ENCODE peak calls at places on chromosomes 12 and 14, in ten cellular contexts. D is suprapubic skin, N is HCT116, W is A549, K is uterus, C is testis, F is ovary, L is stomach, A is prostate gland, G is IMR-90. Y is an unnamed sample.

GRCh38 chr12:11785722-11786121 is 136.2 kb downstream of the ETV6 start:
- DNase-seq in D (no peak), N (no peak), W (no peak), K (no peak), C (no peak), F (no peak), L (no peak), A (peak), G (peak), Y (no peak)

GRCh38 chr12:1660304-1661187 is 30.3 kb upstream of the ADIPOR2 start:
- DNase-seq in D (peak), N (no peak), W (peak), K (peak), C (peak), F (peak), L (peak), A (peak), G (no peak), Y (no peak)

GRCh38 chr12:96397756-96398421 is 2.4 kb downstream of the CDK17 start:
- DNase-seq in D (no peak), N (no peak), W (no peak), K (no peak), C (no peak), F (no peak), L (no peak), A (no peak), G (peak), Y (no peak)

GRCh38 chr12:123150804-123151678 is at the start of gene PITPNM2:
- DNase-seq in D (peak), N (no peak), W (peak), K (peak), C (peak), F (peak), L (peak), A (peak), G (peak), Y (peak)

GRCh38 chr12:81699572-81699971 is 59.6 kb downstream of the PPFIA2 start:
- DNase-seq in D (no peak), N (no peak), W (no peak), K (no peak), C (no peak), F (no peak), L (no peak), A (no peak), G (no peak), Y (no peak)

GRCh38 chr12:89980236-89980635 is 271.6 kb upstream of the ATP2B1 start:
- DNase-seq in D (no peak), N (no peak), W (peak), K (no peak), C (no peak), F (no peak), L (no peak), A (no peak), G (peak), Y (no peak)

GRCh38 chr12:7642876-7643309 is 22.8 kb downstream of the APOBEC1 start:
- DNase-seq in D (no peak), N (peak), W (peak), K (no peak), C (no peak), F (no peak), L (no peak), A (no peak), G (no peak), Y (no peak)

GRCh38 chr12:27245039-27245438 is 953 bp downstream of the STK38L start:
- DNase-seq in D (no peak), N (no peak), W (no peak), K (no peak), C (no peak), F (no peak), L (no peak), A (no peak), G (no peak), Y (no peak)

GRCh38 chr14:105532111-105532623 is 5.8 kb downstream of the TMEM121 start:
- DNase-seq in D (peak), N (no peak), W (no peak), K (no peak), C (no peak), F (no peak), L (no peak), A (no peak), G (no peak), Y (no peak)

GRCh38 chr14:93733231-93733630 is 55.1 kb downstream of the PRIMA1 start:
- DNase-seq in D (no peak), N (no peak), W (peak), K (no peak), C (no peak), F (no peak), L (peak), A (no peak), G (no peak), Y (no peak)

GRCh38 chr14:104228716-104229620 is 90.6 kb downstream of the KIF26A start:
- DNase-seq in D (peak), N (no peak), W (no peak), K (no peak), C (no peak), F (no peak), L (no peak), A (no peak), G (no peak), Y (no peak)

GRCh38 chr12:125314051-125314882 is 249.0 kb downstream of the AACS start:
- DNase-seq in D (no peak), N (no peak), W (no peak), K (no peak), C (no peak), F (no peak), L (no peak), A (no peak), G (no peak), Y (no peak)

GRCh38 chr12:25249951-25250738 is 584 bp downstream of the KRAS start:
- DNase-seq in D (peak), N (no peak), W (peak), K (peak), C (peak), F (peak), L (peak), A (peak), G (peak), Y (peak)

GRCh38 chr12:124130717-124131670 is 158.0 kb downstream of the ZNF664 start:
- DNase-seq in D (no peak), N (no peak), W (peak), K (no peak), C (no peak), F (no peak), L (peak), A (no peak), G (no peak), Y (no peak)

GRCh38 chr12:130339946-130340345 is 2.3 kb downstream of the PIWIL1 start:
- DNase-seq in D (no peak), N (no peak), W (peak), K (no peak), C (no peak), F (no peak), L (no peak), A (no peak), G (no peak), Y (no peak)

GRCh38 chr12:43676183-43676813 is 82.3 kb downstream of the PUS7L start:
- DNase-seq in D (no peak), N (peak), W (peak), K (no peak), C (peak), F (no peak), L (no peak), A (no peak), G (peak), Y (no peak)

GRCh38 chr14:64990291-64990690 is 3.6 kb downstream of the FNTB start:
- DNase-seq in D (no peak), N (no peak), W (no peak), K (no peak), C (no peak), F (no peak), L (no peak), A (no peak), G (no peak), Y (no peak)

GRCh38 chr12:132043216-132043615 is 93.5 kb downstream of the EP400 start:
- DNase-seq in D (no peak), N (no peak), W (no peak), K (no peak), C (no peak), F (no peak), L (no peak), A (no peak), G (no peak), Y (no peak)

GRCh38 chr12:106045251-106045674 is 93.5 kb downstream of the NUAK1 start:
- DNase-seq in D (no peak), N (no peak), W (no peak), K (no peak), C (no peak), F (no peak), L (no peak), A (no peak), G (no peak), Y (no peak)

GRCh38 chr14:50946234-50946935 is 2.1 kb upstream of the PYGL start:
- DNase-seq in D (no peak), N (no peak), W (no peak), K (no peak), C (no peak), F (no peak), L (no peak), A (no peak), G (no peak), Y (no peak)

GRCh38 chr12:53816360-53817020 is 64.7 kb upstream of the CISTR start:
- DNase-seq in D (no peak), N (no peak), W (no peak), K (no peak), C (no peak), F (no peak), L (no peak), A (no peak), G (no peak), Y (no peak)

GRCh38 chr14:60025586-60025985 is 66.1 kb upstream of the PCNX4 start:
- DNase-seq in D (no peak), N (no peak), W (no peak), K (no peak), C (no peak), F (no peak), L (no peak), A (no peak), G (no peak), Y (no peak)

GRCh38 chr14:62778847-62779246 is 266.4 kb downstream of the KCNH5 start:
- DNase-seq in D (no peak), N (no peak), W (no peak), K (no peak), C (no peak), F (no peak), L (no peak), A (no peak), G (peak), Y (no peak)

GRCh38 chr14:20482382-20482781 is 13.2 kb downstream of the PNP start:
- DNase-seq in D (no peak), N (no peak), W (no peak), K (no peak), C (no peak), F (no peak), L (no peak), A (no peak), G (no peak), Y (no peak)

GRCh38 chr12:78562358-78563205 is 302.0 kb upstream of the SYT1 start:
- DNase-seq in D (no peak), N (peak), W (peak), K (no peak), C (no peak), F (no peak), L (no peak), A (no peak), G (peak), Y (no peak)

GRCh38 chr12:49187184-49187583 is 1.7 kb downstream of the TUBA1A start:
- DNase-seq in D (peak), N (no peak), W (peak), K (peak), C (peak), F (peak), L (no peak), A (no peak), G (peak), Y (no peak)

GRCh38 chr12:26369588-26369987 is 174.2 kb downstream of the SSPN start:
- DNase-seq in D (no peak), N (no peak), W (peak), K (no peak), C (no peak), F (peak), L (no peak), A (no peak), G (peak), Y (peak)

GRCh38 chr12:34402228-34402898 is 380.1 kb downstream of the ALG10 start:
- DNase-seq in D (peak), N (no peak), W (no peak), K (peak), C (peak), F (peak), L (peak), A (peak), G (no peak), Y (no peak)

GRCh38 chr14:53409974-53410373 is 256.9 kb upstream of the DDHD1 start:
- DNase-seq in D (no peak), N (no peak), W (no peak), K (no peak), C (no peak), F (no peak), L (no peak), A (no peak), G (peak), Y (peak)

GRCh38 chr12:132390287-132391076 is 61.1 kb upstream of the GALNT9 start:
- DNase-seq in D (no peak), N (no peak), W (no peak), K (no peak), C (no peak), F (no peak), L (no peak), A (no peak), G (no peak), Y (no peak)

GRCh38 chr14:104040539-104040938 is 45.0 kb upstream of the ASPG start:
- DNase-seq in D (no peak), N (no peak), W (no peak), K (no peak), C (no peak), F (no peak), L (no peak), A (no peak), G (no peak), Y (no peak)

GRCh38 chr14:67785270-67786109 is 30.9 kb downstream of the ZFYVE26 start:
- DNase-seq in D (no peak), N (no peak), W (no peak), K (no peak), C (no peak), F (no peak), L (no peak), A (no peak), G (no peak), Y (no peak)

GRCh38 chr14:64387232-64387737 is 868 bp upstream of the MTHFD1 start:
- DNase-seq in D (no peak), N (no peak), W (peak), K (no peak), C (peak), F (no peak), L (no peak), A (peak), G (peak), Y (no peak)

GRCh38 chr14:72928872-72929271 is 2.6 kb downstream of the DCAF4 start:
- DNase-seq in D (no peak), N (no peak), W (no peak), K (no peak), C (peak), F (no peak), L (no peak), A (no peak), G (no peak), Y (no peak)

GRCh38 chr14:72924332-72924731 is 1.9 kb upstream of the DCAF4 start:
- DNase-seq in D (no peak), N (no peak), W (peak), K (no peak), C (no peak), F (no peak), L (peak), A (no peak), G (no peak), Y (no peak)

GRCh38 chr14:72925815-72926291 is 411 bp upstream of the DCAF4 start:
- DNase-seq in D (no peak), N (no peak), W (no peak), K (no peak), C (no peak), F (no peak), L (no peak), A (no peak), G (no peak), Y (no peak)

GRCh38 chr14:72925171-72925759 is 999 bp upstream of the DCAF4 start:
- DNase-seq in D (no peak), N (no peak), W (no peak), K (no peak), C (peak), F (peak), L (no peak), A (no peak), G (no peak), Y (no peak)

DNA sequence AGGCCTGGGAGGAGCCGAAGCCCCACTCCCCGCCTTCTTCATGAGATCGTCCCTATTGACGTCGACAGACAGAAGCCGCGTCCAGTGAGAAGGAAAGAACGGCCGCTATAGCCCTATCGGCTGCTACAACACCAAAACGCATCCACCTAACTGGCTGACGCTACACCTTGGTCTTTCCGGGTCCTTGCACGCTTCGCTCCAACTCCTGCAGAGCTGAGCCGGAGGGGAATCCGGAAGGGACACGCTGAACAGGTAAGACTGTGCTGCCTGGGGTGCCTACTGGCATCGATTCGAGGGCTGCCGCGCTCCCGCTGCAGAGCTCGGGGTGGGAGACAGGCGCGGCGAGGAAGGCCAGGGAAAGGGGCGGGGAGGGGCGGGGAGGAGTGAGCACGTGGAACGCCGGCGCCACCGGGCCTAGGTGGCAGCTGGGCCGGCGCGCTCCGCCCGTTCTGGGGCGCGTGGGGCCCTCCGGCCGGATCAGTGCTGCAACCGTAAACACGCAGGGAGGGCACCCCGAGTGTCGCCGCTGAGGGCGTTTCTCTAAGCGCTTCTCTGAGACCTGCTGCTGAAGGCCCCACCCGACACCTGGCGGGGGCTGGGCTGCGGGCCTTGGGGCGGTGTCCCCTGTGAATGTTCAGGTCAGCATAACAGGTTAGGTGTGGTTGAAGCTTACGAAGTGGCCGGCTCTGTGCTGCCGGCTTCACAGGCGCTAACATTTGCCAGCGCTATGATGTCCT is at the start of gene DCAF4:
- DNase-seq in D (peak), N (peak), W (peak), K (peak), C (peak), F (peak), L (peak), A (peak), G (peak), Y (peak)
- TF ChIP-seq POLR2A in D (no peak), N (peak), W (peak), K (no peak), C (no peak), F (no peak), L (no peak), A (no peak), G (no peak), Y (peak)

GRCh38 chr14:75658957-75659356 is 1.7 kb downstream of the ERG28 start:
- DNase-seq in D (no peak), N (no peak), W (no peak), K (no peak), C (no peak), F (no peak), L (no peak), A (no peak), G (no peak), Y (no peak)
- TF ChIP-seq POLR2A in D (no peak), N (no peak), W (no peak), K (no peak), C (no peak), F (no peak), L (no peak), A (no peak), G (no peak), Y (no peak)

DNA sequence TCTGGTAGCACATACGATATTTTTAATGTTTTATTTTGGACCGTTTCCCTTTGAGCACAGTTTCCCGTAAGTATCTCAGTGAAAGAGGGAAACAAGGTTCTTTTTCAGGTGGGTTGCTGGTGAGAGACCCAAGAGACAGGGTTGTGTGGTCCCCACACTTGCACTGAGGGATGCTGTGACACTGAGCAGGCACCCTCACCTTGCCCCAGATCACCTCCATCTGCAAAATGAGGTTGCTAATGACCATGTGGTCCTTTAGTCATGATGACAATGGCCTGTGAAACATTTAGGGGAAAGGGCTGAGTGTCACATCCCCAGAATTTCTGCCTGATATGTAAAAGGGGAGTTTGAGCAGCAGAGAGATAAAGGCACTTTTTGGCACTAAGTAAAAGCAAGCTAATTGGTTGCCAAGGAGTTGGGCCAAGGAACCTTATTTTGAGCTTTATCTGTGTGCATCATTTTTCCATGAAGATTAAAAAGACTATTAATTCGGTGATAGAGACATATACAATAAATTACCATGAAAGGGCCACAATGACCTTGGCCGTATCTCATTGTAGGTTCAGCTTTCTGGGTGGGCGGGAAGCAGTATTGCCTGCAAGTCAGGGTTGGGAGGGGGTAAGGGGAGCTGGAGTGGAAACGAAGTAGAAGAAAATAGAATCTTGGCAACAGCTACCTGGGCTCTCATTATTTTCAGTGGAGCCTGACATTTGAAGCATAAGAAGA is 4.5 kb downstream of the CCND2 start:
- DNase-seq in D (no peak), N (no peak), W (no peak), K (no peak), C (no peak), F (peak), L (no peak), A (no peak), G (no peak), Y (no peak)
- TF ChIP-seq POLR2A in D (no peak), N (no peak), W (no peak), K (no peak), C (no peak), F (no peak), L (no peak), A (no peak), G (no peak), Y (no peak)

GRCh38 chr14:39102265-39102968 is 618 bp downstream of the SEC23A start:
- DNase-seq in D (no peak), N (no peak), W (peak), K (no peak), C (no peak), F (no peak), L (peak), A (peak), G (peak), Y (no peak)
- TF ChIP-seq POLR2A in D (no peak), N (no peak), W (no peak), K (no peak), C (no peak), F (no peak), L (no peak), A (no peak), G (no peak), Y (no peak)

DNA sequence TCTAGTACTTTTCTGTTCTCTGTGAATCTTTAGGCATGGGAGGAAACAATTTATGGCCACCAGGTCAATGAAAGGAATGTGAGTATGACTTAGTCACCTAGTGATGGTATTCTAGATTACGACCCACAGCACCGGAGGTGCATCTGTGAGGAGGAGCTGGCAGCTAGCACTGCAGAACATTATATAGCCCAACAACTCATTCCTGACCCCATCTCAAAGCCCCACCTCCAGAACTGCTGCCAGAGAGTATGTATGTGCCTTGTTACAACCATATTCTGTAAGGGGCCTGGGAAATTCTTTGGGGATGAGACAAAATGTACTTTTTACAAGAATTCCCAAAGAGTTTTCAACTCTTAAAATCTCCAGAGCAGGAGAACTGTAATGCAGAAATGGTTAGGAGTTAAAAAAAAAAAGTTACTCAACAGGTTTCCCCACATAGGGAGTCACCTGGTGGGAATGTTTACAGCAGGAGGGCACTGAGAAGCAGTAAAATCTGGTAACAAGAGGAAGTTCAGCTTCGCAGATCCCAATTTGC is 34.9 kb upstream of the CERS5 start:
- DNase-seq in D (no peak), N (peak), W (peak), K (no peak), C (no peak), F (no peak), L (no peak), A (peak), G (peak), Y (peak)
- TF ChIP-seq POLR2A in D (no peak), N (no peak), W (no peak), K (no peak), C (no peak), F (no peak), L (no peak), A (no peak), G (peak), Y (no peak)

GRCh38 chr12:57603758-57604453 is 718 bp upstream of the DTX3 start:
- DNase-seq in D (no peak), N (no peak), W (no peak), K (peak), C (peak), F (peak), L (no peak), A (peak), G (peak), Y (no peak)
- TF ChIP-seq POLR2A in D (no peak), N (no peak), W (no peak), K (no peak), C (no peak), F (no peak), L (no peak), A (no peak), G (no peak), Y (no peak)